ENCODE peak calls at places on chromosomes 2 and 18, in eight cellular contexts. S is neural progenitor cell; V is AML-193; C is NCI-H2081; N is activated naive CD4-positive, alpha-beta T cell; M is heart left ventricle; T is effector memory CD8-positive, alpha-beta T cell; D is EL. Z is an unnamed sample.

GRCh38 chr2:16958266-16958665 is 292.6 kb upstream of the CYRIA start:
- DNase-seq in S (no peak), V (no peak), C (no peak), N (no peak), M (no peak), T (no peak), D (no peak), Z (no peak)

GRCh38 chr2:38619458-38620164 is 16.9 kb upstream of the HNRNPLL start:
- DNase-seq in S (no peak), V (peak; percentile 82), C (no peak), N (no peak), M (no peak), T (no peak), D (peak; percentile 43), Z (no peak)

GRCh38 chr2:102187191-102188150 is 648 bp downstream of the IL1RL2 start:
- DNase-seq in S (no peak), V (no peak), C (no peak), N (no peak), M (peak; percentile 83), T (peak; percentile 21), D (peak; percentile 38), Z (no peak)

GRCh38 chr18:49050462-49050861 is 99.7 kb upstream of the SMAD7 start:
- DNase-seq in S (no peak), V (no peak), C (no peak), N (no peak), M (no peak), T (no peak), D (no peak), Z (no peak)

GRCh38 chr2:109287413-109287812 is 158.4 kb downstream of the SH3RF3 start:
- DNase-seq in S (no peak), V (no peak), C (no peak), N (no peak), M (peak; percentile 20), T (no peak), D (no peak), Z (no peak)

GRCh38 chr2:173741715-173742114 is 223.5 kb downstream of the SP3 start:
- DNase-seq in S (no peak), V (no peak), C (no peak), N (no peak), M (no peak), T (no peak), D (peak; percentile 12), Z (no peak)

GRCh38 chr2:132656213-132656612 is 13.8 kb downstream of the LYPD1 start:
- DNase-seq in S (no peak), V (no peak), C (no peak), N (no peak), M (no peak), T (no peak), D (no peak), Z (no peak)

GRCh38 chr2:171568085-171568484 is 45.8 kb downstream of the CYBRD1 start:
- DNase-seq in S (no peak), V (no peak), C (no peak), N (no peak), M (no peak), T (no peak), D (peak; percentile 7), Z (no peak)

GRCh38 chr18:7059276-7059675 is 58.3 kb downstream of the LAMA1 start:
- DNase-seq in S (no peak), V (no peak), C (no peak), N (no peak), M (no peak), T (no peak), D (no peak), Z (no peak)

GRCh38 chr18:58058720-58059119 is 14.7 kb downstream of the NEDD4L start:
- DNase-seq in S (no peak), V (no peak), C (no peak), N (no peak), M (no peak), T (no peak), D (peak; percentile 35), Z (no peak)

GRCh38 chr2:69073928-69074575 is 61.1 kb downstream of the ANTXR1 start:
- DNase-seq in S (no peak), V (no peak), C (no peak), N (no peak), M (no peak), T (no peak), D (peak; percentile 15), Z (no peak)

GRCh38 chr18:51107082-51107481 is 77.1 kb downstream of the SMAD4 start:
- DNase-seq in S (no peak), V (no peak), C (no peak), N (no peak), M (no peak), T (no peak), D (no peak), Z (no peak)

Z was measured in HTR-8/SVneo.